ENCODE peak calls at places on chromosomes 1 and 21, in five cellular contexts. One of them, this sample, is unnamed.

GRCh38 chr1:215146252-215146975 is 63.9 kb downstream of the KCNK2 start:
- DNase-seq in gastrocnemius medialis: no peak
- DNase-seq in left ventricle myocardium inferior: no peak
- DNase-seq in CD8-positive, alpha-beta T cell: no peak
- DNase-seq in fibroblast of lung: peak; percentile 35
- DNase-seq in this sample: no peak

GRCh38 chr1:26168410-26169167 is at the start of gene C1orf232:
- DNase-seq in gastrocnemius medialis: no peak
- DNase-seq in left ventricle myocardium inferior: no peak
- DNase-seq in CD8-positive, alpha-beta T cell: no peak
- DNase-seq in fibroblast of lung: no peak
- DNase-seq in this sample: no peak

GRCh38 chr1:55682198-55682597 is 467.0 kb upstream of the USP24 start:
- DNase-seq in gastrocnemius medialis: no peak
- DNase-seq in left ventricle myocardium inferior: no peak
- DNase-seq in CD8-positive, alpha-beta T cell: no peak
- DNase-seq in fibroblast of lung: peak; percentile 23
- DNase-seq in this sample: no peak

GRCh38 chr1:226201029-226201593 is 14.6 kb upstream of the ACBD3 start:
- DNase-seq in gastrocnemius medialis: no peak
- DNase-seq in left ventricle myocardium inferior: no peak
- DNase-seq in CD8-positive, alpha-beta T cell: no peak
- DNase-seq in fibroblast of lung: no peak
- DNase-seq in this sample: no peak

GRCh38 chr1:83950106-83950661 is 48.7 kb downstream of the TTLL7 start:
- DNase-seq in gastrocnemius medialis: no peak
- DNase-seq in left ventricle myocardium inferior: no peak
- DNase-seq in CD8-positive, alpha-beta T cell: no peak
- DNase-seq in fibroblast of lung: no peak
- DNase-seq in this sample: no peak

GRCh38 chr21:45041351-45041805 is 33.0 kb upstream of the ADARB1 start:
- DNase-seq in gastrocnemius medialis: peak; percentile 73
- DNase-seq in left ventricle myocardium inferior: peak; percentile 67
- DNase-seq in CD8-positive, alpha-beta T cell: no peak
- DNase-seq in fibroblast of lung: peak; percentile 40
- DNase-seq in this sample: peak; percentile 69

GRCh38 chr1:61244114-61244513 is 161.8 kb downstream of the NFIA start:
- DNase-seq in gastrocnemius medialis: peak; percentile 31
- DNase-seq in left ventricle myocardium inferior: no peak
- DNase-seq in CD8-positive, alpha-beta T cell: no peak
- DNase-seq in fibroblast of lung: peak; percentile 76
- DNase-seq in this sample: no peak

GRCh38 chr1:111989531-111990025 is at the start of gene KCND3:
- DNase-seq in gastrocnemius medialis: peak; percentile 13
- DNase-seq in left ventricle myocardium inferior: peak; percentile 53
- DNase-seq in CD8-positive, alpha-beta T cell: no peak
- DNase-seq in fibroblast of lung: peak; percentile 37
- DNase-seq in this sample: no peak

GRCh38 chr1:1284370-1285101 is 4.3 kb downstream of the SCNN1D start:
- DNase-seq in gastrocnemius medialis: no peak
- DNase-seq in left ventricle myocardium inferior: no peak
- DNase-seq in CD8-positive, alpha-beta T cell: no peak
- DNase-seq in fibroblast of lung: no peak
- DNase-seq in this sample: no peak

GRCh38 chr1:220432408-220432807 is 95.5 kb upstream of the MARK1 start:
- DNase-seq in gastrocnemius medialis: peak; percentile 17
- DNase-seq in left ventricle myocardium inferior: no peak
- DNase-seq in CD8-positive, alpha-beta T cell: no peak
- DNase-seq in fibroblast of lung: no peak
- DNase-seq in this sample: no peak

GRCh38 chr1:92826792-92827191 is 5.0 kb upstream of the RPL5 start:
- DNase-seq in gastrocnemius medialis: no peak
- DNase-seq in left ventricle myocardium inferior: no peak
- DNase-seq in CD8-positive, alpha-beta T cell: no peak
- DNase-seq in fibroblast of lung: no peak
- DNase-seq in this sample: no peak

GRCh38 chr1:8889925-8890785 is 11.7 kb upstream of the ENO1 start:
- DNase-seq in gastrocnemius medialis: peak; percentile 59
- DNase-seq in left ventricle myocardium inferior: peak; percentile 93
- DNase-seq in CD8-positive, alpha-beta T cell: no peak
- DNase-seq in fibroblast of lung: peak; percentile 93
- DNase-seq in this sample: peak; percentile 89

GRCh38 chr1:10378071-10378841 is 20.6 kb upstream of the PGD start:
- DNase-seq in gastrocnemius medialis: no peak
- DNase-seq in left ventricle myocardium inferior: peak; percentile 32
- DNase-seq in CD8-positive, alpha-beta T cell: no peak
- DNase-seq in fibroblast of lung: peak; percentile 96
- DNase-seq in this sample: peak; percentile 24

GRCh38 chr1:111516008-111516535 is 12.6 kb upstream of the ADORA3 start:
- DNase-seq in gastrocnemius medialis: no peak
- DNase-seq in left ventricle myocardium inferior: peak; percentile 58
- DNase-seq in CD8-positive, alpha-beta T cell: peak; percentile 52
- DNase-seq in fibroblast of lung: peak; percentile 76
- DNase-seq in this sample: peak; percentile 86

GRCh38 chr1:227947678-227948492 is at the start of gene WNT9A:
- DNase-seq in gastrocnemius medialis: no peak
- DNase-seq in left ventricle myocardium inferior: peak; percentile 58
- DNase-seq in CD8-positive, alpha-beta T cell: no peak
- DNase-seq in fibroblast of lung: peak; percentile 62
- DNase-seq in this sample: no peak

GRCh38 chr1:21313146-21313885 is 23.1 kb upstream of the ECE1 start:
- DNase-seq in gastrocnemius medialis: no peak
- DNase-seq in left ventricle myocardium inferior: no peak
- DNase-seq in CD8-positive, alpha-beta T cell: no peak
- DNase-seq in fibroblast of lung: peak; percentile 72
- DNase-seq in this sample: no peak

GRCh38 chr1:150257624-150258274 is at the start of gene CA14:
- DNase-seq in gastrocnemius medialis: no peak
- DNase-seq in left ventricle myocardium inferior: peak; percentile 36
- DNase-seq in CD8-positive, alpha-beta T cell: no peak
- DNase-seq in fibroblast of lung: peak; percentile 33
- DNase-seq in this sample: no peak

GRCh38 chr21:44637018-44637850 is at the start of gene KRTAP10-10:
- DNase-seq in gastrocnemius medialis: no peak
- DNase-seq in left ventricle myocardium inferior: no peak
- DNase-seq in CD8-positive, alpha-beta T cell: no peak
- DNase-seq in fibroblast of lung: no peak
- DNase-seq in this sample: no peak

GRCh38 chr1:214838351-214838750 is 235.4 kb downstream of the CENPF start:
- DNase-seq in gastrocnemius medialis: no peak
- DNase-seq in left ventricle myocardium inferior: no peak
- DNase-seq in CD8-positive, alpha-beta T cell: no peak
- DNase-seq in fibroblast of lung: peak; percentile 84
- DNase-seq in this sample: no peak

GRCh38 chr1:159916240-159917051 is 8.9 kb downstream of the TAGLN2 start:
- DNase-seq in gastrocnemius medialis: no peak
- DNase-seq in left ventricle myocardium inferior: no peak
- DNase-seq in CD8-positive, alpha-beta T cell: no peak
- DNase-seq in fibroblast of lung: peak; percentile 89
- DNase-seq in this sample: no peak
- H3K4me1 ChIP-seq in gastrocnemius medialis: peaks cover 32% of the 10 kb centered on the region
- H3K4me1 ChIP-seq in left ventricle myocardium inferior: peaks cover 72% of the 10 kb centered on the region
- H3K4me1 ChIP-seq in CD8-positive, alpha-beta T cell: peaks cover 24% of the 10 kb centered on the region
- H3K4me1 ChIP-seq in fibroblast of lung: peaks cover 49% of the 10 kb centered on the region
- H3K4me1 ChIP-seq in this sample: peaks cover 76% of the 10 kb centered on the region

DNA sequence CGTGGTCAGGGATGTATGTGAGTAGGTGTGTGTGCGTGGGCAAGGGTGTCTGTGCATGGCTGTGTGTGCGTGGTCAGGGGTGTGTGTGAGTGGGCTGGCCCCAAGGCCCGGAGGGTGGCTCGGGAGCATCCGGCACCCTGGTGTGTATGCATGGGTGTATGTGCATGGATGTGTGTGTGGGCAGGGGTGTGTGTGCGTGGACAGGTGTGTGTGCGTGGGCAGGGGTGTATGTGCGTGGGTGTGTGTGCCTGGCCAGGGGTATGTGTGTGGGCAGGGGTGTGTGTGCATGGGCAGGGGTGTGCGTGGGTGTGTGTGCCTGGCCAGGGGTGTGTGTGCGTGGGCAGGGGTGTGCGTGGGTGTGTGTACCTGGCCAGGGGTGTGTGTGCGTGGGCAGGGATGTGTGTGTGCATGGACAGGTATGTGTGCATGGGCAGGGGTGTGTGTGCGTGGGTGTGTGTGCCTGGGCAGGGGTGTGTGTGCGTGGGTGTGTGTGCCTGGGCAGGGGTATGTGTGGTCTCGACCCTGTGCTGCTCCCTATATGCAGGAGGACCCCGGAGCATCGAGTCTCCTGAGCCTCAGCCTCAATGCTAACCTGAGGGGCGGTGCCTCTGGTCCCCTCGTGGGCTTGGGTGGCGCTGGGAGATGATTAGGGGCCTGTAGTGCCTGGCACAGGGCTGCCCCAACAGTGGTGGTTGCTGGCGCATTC is 16.3 kb downstream of the ARHGEF16 start:
- DNase-seq in gastrocnemius medialis: no peak
- DNase-seq in left ventricle myocardium inferior: no peak
- DNase-seq in CD8-positive, alpha-beta T cell: no peak
- DNase-seq in fibroblast of lung: no peak
- DNase-seq in this sample: no peak
- H3K27ac ChIP-seq in gastrocnemius medialis: no peak overlapping the region
- H3K27ac ChIP-seq in left ventricle myocardium inferior: peak overlapping the region; percentile 57
- H3K27ac ChIP-seq in CD8-positive, alpha-beta T cell: no peak overlapping the region
- H3K27ac ChIP-seq in fibroblast of lung: no peak overlapping the region
- H3K27ac ChIP-seq in this sample: no peak overlapping the region

GRCh38 chr1:245953876-245954660 is 553.0 kb downstream of the SMYD3 start:
- DNase-seq in gastrocnemius medialis: no peak
- DNase-seq in left ventricle myocardium inferior: no peak
- DNase-seq in CD8-positive, alpha-beta T cell: no peak
- DNase-seq in fibroblast of lung: no peak
- DNase-seq in this sample: no peak
- H3K4me3 ChIP-seq in gastrocnemius medialis: peak overlapping the region; percentile 26
- H3K4me3 ChIP-seq in left ventricle myocardium inferior: peak overlapping the region; percentile 56
- H3K4me3 ChIP-seq in CD8-positive, alpha-beta T cell: peak overlapping the region; percentile 33
- H3K4me3 ChIP-seq in fibroblast of lung: peak overlapping the region; percentile 71
- H3K4me3 ChIP-seq in this sample: no peak overlapping the region

GRCh38 chr21:37410639-37411038 is 44.1 kb downstream of the DYRK1A start:
- DNase-seq in gastrocnemius medialis: no peak
- DNase-seq in left ventricle myocardium inferior: no peak
- DNase-seq in CD8-positive, alpha-beta T cell: no peak
- DNase-seq in fibroblast of lung: no peak
- DNase-seq in this sample: no peak

GRCh38 chr21:37414292-37415253 is 48.0 kb downstream of the DYRK1A start:
- DNase-seq in gastrocnemius medialis: no peak
- DNase-seq in left ventricle myocardium inferior: no peak
- DNase-seq in CD8-positive, alpha-beta T cell: no peak
- DNase-seq in fibroblast of lung: no peak
- DNase-seq in this sample: no peak

GRCh38 chr21:37412603-37413360 is 46.2 kb downstream of the DYRK1A start:
- DNase-seq in gastrocnemius medialis: no peak
- DNase-seq in left ventricle myocardium inferior: no peak
- DNase-seq in CD8-positive, alpha-beta T cell: no peak
- DNase-seq in fibroblast of lung: peak; percentile 66
- DNase-seq in this sample: no peak

GRCh38 chr21:37415938-37416337 is 49.4 kb downstream of the DYRK1A start:
- DNase-seq in gastrocnemius medialis: no peak
- DNase-seq in left ventricle myocardium inferior: no peak
- DNase-seq in CD8-positive, alpha-beta T cell: no peak
- DNase-seq in fibroblast of lung: no peak
- DNase-seq in this sample: no peak

DNA sequence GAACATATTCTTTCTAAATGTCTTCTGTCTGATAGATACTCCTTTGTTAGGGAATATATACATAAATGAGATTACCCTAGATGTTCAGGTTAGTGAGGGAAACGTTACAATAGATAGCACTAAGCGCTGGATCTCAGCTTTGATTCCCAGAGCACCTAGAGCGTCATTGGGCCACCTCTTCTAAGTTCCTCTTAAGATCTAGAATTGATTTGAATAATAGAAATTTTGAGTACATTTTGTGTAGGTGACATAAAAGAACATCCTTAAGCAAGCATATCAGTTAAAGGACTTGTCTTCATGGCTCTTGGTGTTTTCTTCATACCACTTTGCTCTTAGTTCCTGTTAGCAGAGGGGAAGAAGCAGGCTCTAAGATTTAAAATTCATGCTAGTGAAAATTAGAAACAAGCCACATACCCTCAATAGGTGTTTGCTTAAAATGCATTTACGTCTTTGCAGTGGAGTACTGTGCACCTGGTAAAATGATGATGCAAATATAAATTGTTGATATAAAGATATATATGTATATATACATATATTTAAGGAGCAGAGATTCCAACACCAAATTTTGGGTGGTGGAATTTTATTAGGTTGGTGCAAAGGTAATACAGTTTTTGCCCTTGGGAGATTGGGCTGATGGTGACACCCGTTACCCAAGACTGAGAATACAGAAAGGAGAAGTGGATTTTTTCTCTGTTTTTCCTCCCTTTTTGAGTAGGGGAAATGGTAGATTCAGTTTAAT is 47.1 kb downstream of the DYRK1A start:
- DNase-seq in gastrocnemius medialis: no peak
- DNase-seq in left ventricle myocardium inferior: no peak
- DNase-seq in CD8-positive, alpha-beta T cell: no peak
- DNase-seq in fibroblast of lung: no peak
- DNase-seq in this sample: no peak
- H3K4me1 ChIP-seq in gastrocnemius medialis: peaks cover 93% of the 10 kb centered on the region
- H3K4me1 ChIP-seq in left ventricle myocardium inferior: peaks cover 99% of the 10 kb centered on the region
- H3K4me1 ChIP-seq in CD8-positive, alpha-beta T cell: peaks cover 74% of the 10 kb centered on the region
- H3K4me1 ChIP-seq in fibroblast of lung: peaks cover 22% of the 10 kb centered on the region
- H3K4me1 ChIP-seq in this sample: peaks cover 76% of the 10 kb centered on the region

DNA sequence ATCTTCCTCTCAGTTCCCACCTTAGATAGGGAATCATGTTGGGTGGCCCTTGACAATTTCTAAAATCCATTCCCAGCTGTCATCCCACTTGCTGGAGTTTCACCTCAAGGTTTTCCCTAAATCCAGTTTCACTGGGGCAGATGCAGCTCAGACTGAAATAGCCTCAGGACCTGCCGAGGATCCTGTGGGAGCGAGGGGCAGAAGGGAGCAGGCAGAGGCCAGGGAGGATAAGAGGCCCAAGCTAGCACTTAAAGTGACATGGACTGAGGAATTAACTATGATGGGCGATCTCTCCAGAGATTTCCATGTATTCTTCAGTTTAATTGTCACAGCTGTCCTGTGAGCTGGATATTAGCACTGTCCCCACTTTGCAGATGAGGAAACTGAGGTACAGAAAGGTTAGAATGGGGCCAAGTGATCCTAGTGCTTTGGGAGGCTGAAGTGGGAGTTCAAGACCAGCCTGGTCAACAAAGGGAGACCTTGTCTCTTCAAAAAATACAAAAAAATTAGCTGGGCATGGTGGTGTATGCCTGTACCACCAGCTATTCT is 2.7 kb downstream of the NBL1 start:
- DNase-seq in gastrocnemius medialis: no peak
- DNase-seq in left ventricle myocardium inferior: no peak
- DNase-seq in CD8-positive, alpha-beta T cell: no peak
- DNase-seq in fibroblast of lung: no peak
- DNase-seq in this sample: no peak
- H3K27ac ChIP-seq in gastrocnemius medialis: peak overlapping the region; percentile 84
- H3K27ac ChIP-seq in left ventricle myocardium inferior: peak overlapping the region; percentile 92
- H3K27ac ChIP-seq in CD8-positive, alpha-beta T cell: no peak overlapping the region
- H3K27ac ChIP-seq in fibroblast of lung: no peak overlapping the region
- H3K27ac ChIP-seq in this sample: peak overlapping the region; percentile 45